ENCODE peak calls at places on chromosomes 16 and 17, in four cellular contexts. G, A, I and N are unnamed samples.
A peak's percentile ranks its signal among the peaks of the same experiment; 100 is the strongest.

GRCh38 chr16:57634171-57634570 is 5.7 kb downstream of the ADGRG1 start:
- DNase-seq in G (no peak), A (no peak), I (peak; percentile 65), N (no peak)

GRCh38 chr17:77366206-77366557 is 225.4 kb downstream of the SEC14L1 start:
- DNase-seq in G (no peak), A (no peak), I (no peak), N (no peak)

GRCh38 chr16:72824761-72825160 is 223.2 kb downstream of the ZFHX3 start:
- DNase-seq in G (no peak), A (no peak), I (no peak), N (no peak)

GRCh38 chr17:60640503-60640902 is 37.1 kb upstream of the BCAS3 start:
- DNase-seq in G (no peak), A (no peak), I (no peak), N (no peak)

GRCh38 chr16:840561-841454 is 40.3 kb upstream of the GNG13 start:
- DNase-seq in G (no peak), A (no peak), I (no peak), N (no peak)

GRCh38 chr17:66310528-66311148 is 8.2 kb downstream of the PRKCA start:
- DNase-seq in G (no peak), A (no peak), I (no peak), N (no peak)

GRCh38 chr17:47204722-47205418 is 4.3 kb upstream of the MYL4 start:
- DNase-seq in G (no peak), A (no peak), I (peak; percentile 41), N (peak; percentile 36)

GRCh38 chr16:56346131-56346890 is 79.0 kb downstream of the AMFR start:
- DNase-seq in G (no peak), A (no peak), I (no peak), N (no peak)

GRCh38 chr17:82483204-82483660 is 24.7 kb downstream of the NARF start:
- DNase-seq in G (no peak), A (no peak), I (no peak), N (no peak)

GRCh38 chr16:5000573-5001001 is 33.1 kb downstream of the NAGPA start:
- DNase-seq in G (no peak), A (no peak), I (no peak), N (no peak)

GRCh38 chr17:81371910-81372760 is 23.1 kb upstream of the BAHCC1 start:
- DNase-seq in G (no peak), A (no peak), I (no peak), N (no peak)

GRCh38 chr16:15482068-15482747 is 47.8 kb downstream of the BMERB1 start:
- DNase-seq in G (no peak), A (peak; percentile 30), I (peak; percentile 98), N (no peak)

GRCh38 chr16:69567031-69567680 is 1.4 kb downstream of the NFAT5 start:
- DNase-seq in G (no peak), A (no peak), I (peak; percentile 78), N (no peak)

GRCh38 chr17:55273579-55274370 is 9.0 kb downstream of the HLF start:
- DNase-seq in G (no peak), A (peak; percentile 73), I (peak; percentile 68), N (no peak)

GRCh38 chr17:67608691-67609090 is 109.0 kb upstream of the NOL11 start:
- DNase-seq in G (no peak), A (no peak), I (peak; percentile 94), N (no peak)

GRCh38 chr17:34349748-34350147 is 6.5 kb upstream of the CCL13 start:
- DNase-seq in G (no peak), A (no peak), I (no peak), N (no peak)

GRCh38 chr16:66961065-66961744 is at the start of gene CES3:
- DNase-seq in G (peak; percentile 16), A (peak; percentile 64), I (peak; percentile 41), N (peak; percentile 8)

GRCh38 chr16:89063768-89064320 is 29.8 kb upstream of the ACSF3 start:
- DNase-seq in G (no peak), A (no peak), I (no peak), N (no peak)

GRCh38 chr17:57946798-57947358 is 8.3 kb downstream of the CUEDC1 start:
- DNase-seq in G (no peak), A (peak; percentile 57), I (peak; percentile 69), N (no peak)

GRCh38 chr16:10678655-10679054 is 16.1 kb downstream of the TEKT5 start:
- DNase-seq in G (no peak), A (no peak), I (no peak), N (no peak)

GRCh38 chr17:72922223-72922622 is 170.3 kb downstream of the SLC39A11 start:
- DNase-seq in G (no peak), A (no peak), I (no peak), N (no peak)

GRCh38 chr17:48307814-48308411 is 122.1 kb downstream of the SKAP1 start:
- DNase-seq in G (peak; percentile 13), A (peak; percentile 36), I (peak; percentile 37), N (peak; percentile 6)

GRCh38 chr17:81924557-81925532 is 2.7 kb downstream of the MAFG start:
- DNase-seq in G (no peak), A (no peak), I (no peak), N (no peak)

GRCh38 chr17:45005700-45006099 is 37.6 kb upstream of the C1QL1 start:
- DNase-seq in G (no peak), A (no peak), I (no peak), N (no peak)

GRCh38 chr16:49857423-49858181 is 1.7 kb upstream of the ZNF423 start:
- DNase-seq in G (no peak), A (peak; percentile 41), I (peak; percentile 37), N (peak; percentile 2)

GRCh38 chr17:38455288-38455915 is 27.1 kb downstream of the ARHGAP23 start:
- DNase-seq in G (no peak), A (no peak), I (no peak), N (no peak)

GRCh38 chr17:44049294-44050080 is 17.0 kb downstream of the LSM12 start:
- DNase-seq in G (no peak), A (no peak), I (no peak), N (no peak)

GRCh38 chr16:66020642-66021041 is 345.8 kb upstream of the CDH5 start:
- DNase-seq in G (no peak), A (no peak), I (peak; percentile 63), N (no peak)

GRCh38 chr16:27724491-27724878 is 174.5 kb downstream of the KATNIP start:
- DNase-seq in G (no peak), A (no peak), I (no peak), N (no peak)

GRCh38 chr17:9202572-9202971 is 181.3 kb downstream of the NTN1 start:
- DNase-seq in G (no peak), A (no peak), I (no peak), N (no peak)
- H3K27ac ChIP-seq in G (no peak overlapping the region), A (no peak overlapping the region), I (no peak overlapping the region), N (no peak overlapping the region)

GRCh38 chr16:86680661-86681439 is 102.5 kb downstream of the FOXL1 start:
- DNase-seq in G (no peak), A (no peak), I (no peak), N (no peak)
- H3K4me3 ChIP-seq in G (no peak overlapping the region), A (no peak overlapping the region), I (no peak overlapping the region), N (no peak overlapping the region)

GRCh38 chr17:2388020-2388704 is 12.7 kb downstream of the MNT start:
- DNase-seq in G (no peak), A (no peak), I (no peak), N (no peak)

GRCh38 chr17:2390199-2390880 is 10.5 kb downstream of the MNT start:
- DNase-seq in G (no peak), A (no peak), I (no peak), N (no peak)

GRCh38 chr17:2387086-2388019 is 13.5 kb downstream of the MNT start:
- DNase-seq in G (no peak), A (no peak), I (no peak), N (no peak)

GRCh38 chr17:2386400-2387085 is 14.3 kb downstream of the MNT start:
- DNase-seq in G (no peak), A (no peak), I (no peak), N (no peak)

GRCh38 chr17:2388705-2389099 is 12.2 kb downstream of the MNT start:
- DNase-seq in G (no peak), A (no peak), I (no peak), N (no peak)
- H3K27ac ChIP-seq in G (no peak overlapping the region), A (no peak overlapping the region), I (no peak overlapping the region), N (no peak overlapping the region)

GRCh38 chr16:23414731-23415130 is 38.3 kb downstream of the COG7 start:
- DNase-seq in G (no peak), A (no peak), I (no peak), N (no peak)
- H3K4me3 ChIP-seq in G (no peak overlapping the region), A (no peak overlapping the region), I (no peak overlapping the region), N (no peak overlapping the region)

DNA sequence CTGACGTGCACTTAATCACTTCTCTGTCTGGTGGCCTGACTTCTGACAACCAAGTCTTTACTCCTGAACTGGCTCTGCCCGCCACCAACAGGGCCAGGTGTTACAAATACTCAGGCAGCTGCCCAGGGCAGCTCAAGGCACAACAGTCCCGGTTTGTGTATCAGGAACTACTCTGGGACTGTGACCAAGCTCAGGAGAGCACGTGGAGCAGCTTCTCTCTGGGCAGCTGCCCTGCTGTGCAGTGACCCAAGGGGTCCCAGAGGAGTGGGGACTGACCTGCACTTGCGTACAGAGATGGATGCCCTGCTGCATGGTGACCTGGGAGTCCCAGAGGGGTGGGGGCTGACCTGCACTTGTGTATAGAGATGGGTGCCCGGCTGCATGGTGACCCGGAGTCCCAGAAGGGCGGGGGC is 21.9 kb downstream of the LITAFD start:
- DNase-seq in G (no peak), A (no peak), I (no peak), N (no peak)
- H3K27ac ChIP-seq in G (no peak overlapping the region), A (no peak overlapping the region), I (no peak overlapping the region), N (no peak overlapping the region)